ENCODE peak calls at places on chromosomes 1 and 21, in four cellular contexts. Q is A549, Y is GM12878, F is IMR-90. X is an unnamed sample.
A peak's percentile ranks its signal among the peaks of the same experiment; 100 is the strongest.

GRCh38 chr1:47774986-47775834 is 222.0 kb downstream of the TRABD2B start:
- DNase-seq in Y (no peak), F (no peak), Q (no peak), X (no peak)

GRCh38 chr21:41816583-41817165 is 49.8 kb upstream of the RIPK4 start:
- DNase-seq in F (peak; percentile 46), Q (peak; percentile 19), Y (no peak), X (peak; percentile 80)

GRCh38 chr1:15207031-15207828 is 39.8 kb upstream of the FHAD1 start:
- DNase-seq in F (no peak), Y (no peak), Q (no peak), X (no peak)

GRCh38 chr1:149879556-149879955 is 19.8 kb upstream of the BOLA1 start:
- DNase-seq in Q (no peak), Y (no peak), F (no peak), X (no peak)

GRCh38 chr1:35809156-35810095 is 1.6 kb downstream of the AGO4 start:
- DNase-seq in Y (no peak), Q (no peak), F (no peak), X (no peak)

GRCh38 chr1:36874271-36875017 is 159.9 kb downstream of the GRIK3 start:
- DNase-seq in Y (no peak), Q (no peak), F (no peak), X (no peak)

GRCh38 chr1:54370287-54371003 is 35.7 kb downstream of the SSBP3 start:
- DNase-seq in Q (no peak), Y (no peak), F (no peak), X (no peak)

GRCh38 chr1:39733161-39733560 is 5.5 kb upstream of the PPIE start:
- DNase-seq in F (peak; percentile 33), Y (no peak), Q (no peak), X (no peak)

GRCh38 chr1:9362488-9362887 is 69.8 kb downstream of the SPSB1 start:
- DNase-seq in Y (no peak), F (no peak), Q (no peak), X (no peak)

DNA sequence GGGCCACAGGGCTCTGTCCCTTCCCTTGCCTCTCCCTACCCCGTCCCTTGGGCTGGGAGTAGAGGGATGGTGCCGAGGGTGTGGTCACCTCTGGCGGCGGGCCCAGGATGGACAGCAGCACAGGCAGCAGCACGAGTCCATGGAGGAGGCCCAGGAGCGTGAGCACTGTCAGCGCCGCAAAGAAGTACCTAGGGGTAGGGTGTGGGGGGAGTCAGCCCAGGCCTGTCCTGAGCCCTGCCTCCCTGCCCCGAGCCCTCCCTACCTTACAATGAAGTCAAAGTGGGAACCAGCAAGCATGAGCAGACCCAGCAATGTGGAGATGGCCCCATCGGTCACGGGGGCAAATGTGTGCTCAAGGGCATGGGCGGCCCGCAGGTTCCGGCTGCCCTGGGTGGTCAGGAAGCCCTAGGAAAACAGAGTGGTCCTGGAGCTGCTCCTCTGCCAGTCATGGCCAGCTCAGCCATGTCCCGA is 14.7 kb downstream of the BTBD19 start:
- DNase-seq in F (no peak), Y (no peak), Q (no peak), X (no peak)
- TF ChIP-seq RCOR1 in F (no peak), Y (no peak), Q (no peak), X (no peak)

DNA sequence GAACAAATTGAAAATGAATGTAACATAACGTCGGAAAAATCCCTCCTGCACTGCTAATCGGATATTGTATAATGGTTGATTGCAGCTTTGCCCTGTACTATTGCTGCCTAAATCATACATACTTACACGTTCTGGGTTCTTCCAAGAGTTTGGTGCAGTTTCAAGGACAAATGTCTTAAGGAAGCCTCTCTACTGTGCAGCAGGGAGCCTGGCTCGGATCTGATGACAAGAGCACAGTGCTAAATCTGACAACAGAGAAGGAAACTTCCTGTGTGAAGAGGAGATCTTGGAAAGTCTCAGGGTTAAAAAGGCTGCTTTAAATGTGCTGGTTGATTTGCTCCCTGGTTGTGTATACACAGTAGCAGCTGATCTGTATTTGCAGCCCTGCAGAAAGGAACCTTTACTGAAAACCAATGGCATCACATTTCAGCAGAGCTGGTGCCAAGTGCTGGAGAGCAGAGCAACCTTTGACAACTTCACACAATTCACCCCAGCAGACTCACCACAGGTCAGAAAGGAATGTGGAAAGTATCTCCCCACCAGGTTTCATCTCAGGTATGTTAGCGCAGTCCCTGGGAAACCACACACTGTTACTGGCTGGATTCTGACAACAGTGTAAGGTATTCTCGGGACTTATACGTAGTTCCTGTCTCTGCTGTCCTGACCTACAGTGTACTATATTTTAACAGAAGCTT is 354.9 kb upstream of the ESRRG start:
- DNase-seq in F (peak; percentile 20), Q (no peak), Y (no peak), X (no peak)
- TF ChIP-seq RCOR1 in F (no peak), Q (no peak), Y (no peak), X (no peak)

GRCh38 chr1:33255347-33256311 is 663 bp upstream of the ZNF362 start:
- DNase-seq in F (peak; percentile 15), Q (peak; percentile 80), Y (peak; percentile 23), X (no peak)
- TF ChIP-seq RCOR1 in F (no peak), Q (no peak), Y (no peak), X (no peak)

DNA sequence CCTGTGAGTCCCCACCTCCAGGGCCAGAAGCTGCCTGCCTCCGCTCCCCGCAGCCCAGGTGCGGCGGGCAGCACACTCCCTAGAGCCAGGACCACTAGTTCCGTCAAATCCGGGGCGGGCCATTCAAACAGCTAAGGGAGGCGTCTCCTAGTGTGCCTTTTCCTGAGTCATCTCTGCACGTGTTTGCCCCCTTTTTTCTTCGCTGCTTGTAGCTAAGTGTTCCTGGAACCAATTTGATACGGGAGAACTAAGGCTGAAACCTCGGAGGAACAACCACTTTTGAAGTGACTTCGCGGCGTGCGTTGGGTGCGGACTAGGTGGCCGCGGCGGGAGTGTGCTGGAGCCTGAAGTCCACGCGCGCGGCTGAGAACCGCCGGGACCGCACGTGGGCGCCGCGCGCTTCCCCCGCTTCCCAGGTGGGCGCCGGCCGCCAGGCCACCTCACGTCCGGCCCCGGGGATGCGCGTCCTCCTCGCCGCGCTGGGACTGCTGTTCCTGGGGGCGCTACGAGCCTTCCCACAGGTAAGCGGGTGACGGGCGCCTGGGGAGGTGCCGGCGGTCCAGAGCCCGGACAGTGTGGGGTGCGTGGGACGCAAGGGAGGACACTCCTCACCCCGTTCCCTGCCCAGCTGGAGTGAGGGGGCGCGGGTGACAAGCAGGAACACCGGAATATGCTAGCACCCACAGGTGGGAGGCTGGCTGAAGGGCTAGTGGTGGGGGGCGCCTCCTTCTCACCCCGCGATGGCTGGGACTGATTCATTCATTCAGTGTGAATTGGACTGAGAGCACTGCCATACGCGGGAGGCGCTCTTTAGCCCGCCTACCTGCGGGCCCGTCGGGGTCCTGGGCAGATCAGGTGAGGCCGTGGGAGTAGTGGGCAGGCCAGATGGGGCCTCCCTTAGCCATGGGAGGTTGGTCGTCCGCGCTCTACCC is at the start of gene TNFRSF8:
- DNase-seq in Q (no peak), F (peak; percentile 35), Y (no peak), X (peak; percentile 78)
- TF ChIP-seq RCOR1 in Q (no peak), F (no peak), Y (no peak), X (no peak)

GRCh38 chr1:31241321-31241720 is 1.6 kb upstream of the NKAIN1 start:
- DNase-seq in Y (no peak), Q (no peak), F (no peak), X (no peak)

GRCh38 chr1:31234870-31235269 is 4.8 kb downstream of the NKAIN1 start:
- DNase-seq in Q (no peak), Y (no peak), F (no peak), X (no peak)

GRCh38 chr1:31238612-31238985 is 1.1 kb downstream of the NKAIN1 start:
- DNase-seq in F (no peak), Y (no peak), Q (no peak), X (no peak)

GRCh38 chr1:31239653-31240241 is at the start of gene NKAIN1:
- DNase-seq in Q (no peak), Y (no peak), F (peak; percentile 18), X (peak; percentile 43)

GRCh38 chr1:31238986-31239613 is 587 bp downstream of the NKAIN1 start:
- DNase-seq in Y (no peak), F (no peak), Q (no peak), X (peak; percentile 34)
- TF ChIP-seq RCOR1 in Y (no peak), F (no peak), Q (no peak), X (no peak)

DNA sequence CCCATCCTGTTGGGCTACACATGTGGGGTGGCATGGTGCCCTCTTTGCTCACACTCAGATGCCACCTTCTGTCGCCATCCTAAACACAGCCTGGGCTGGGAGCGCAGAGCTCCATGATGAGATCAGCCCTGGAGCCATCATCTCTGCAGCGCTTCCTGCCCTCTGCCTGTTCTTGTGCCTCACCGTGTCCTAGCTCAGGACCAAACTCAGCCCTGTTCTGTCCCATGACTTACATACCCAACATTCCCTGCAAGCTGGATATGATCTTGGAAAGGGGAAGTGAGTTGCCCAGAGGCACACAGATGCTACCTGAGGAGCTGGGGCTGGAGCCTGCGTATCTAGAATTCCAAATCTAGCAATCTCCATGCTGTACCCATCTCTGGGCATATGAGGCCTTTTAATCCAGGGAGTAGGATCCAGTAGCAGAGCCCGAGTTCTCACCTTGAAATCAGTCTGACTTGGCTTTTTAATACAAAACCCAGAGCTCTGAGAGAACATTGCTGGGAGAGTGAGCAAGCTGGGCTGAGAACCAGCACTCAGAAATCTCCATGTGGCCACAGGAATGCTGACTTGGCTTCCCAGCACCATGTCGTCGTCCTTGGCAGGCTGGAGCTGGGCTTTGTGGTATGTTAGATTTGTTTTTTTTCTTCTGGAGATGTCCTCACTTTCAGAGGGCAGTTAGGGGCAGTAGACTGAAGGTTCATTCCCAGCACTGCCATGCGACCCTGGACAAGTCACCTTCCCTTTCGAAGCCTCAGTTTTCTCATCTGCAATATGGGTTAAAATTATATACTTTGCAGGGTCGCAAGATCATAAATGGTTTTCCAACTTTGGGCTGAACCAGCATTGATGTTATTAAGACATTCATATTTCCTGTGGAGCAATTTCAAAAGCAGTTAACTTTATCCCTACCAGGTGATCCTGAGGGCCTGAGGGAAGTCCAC is 2.6 kb downstream of the ALPL start:
- DNase-seq in Q (no peak), F (peak; percentile 96), Y (no peak), X (no peak)
- TF ChIP-seq RCOR1 in Q (no peak), F (peak; percentile 100), Y (no peak), X (no peak)

DNA sequence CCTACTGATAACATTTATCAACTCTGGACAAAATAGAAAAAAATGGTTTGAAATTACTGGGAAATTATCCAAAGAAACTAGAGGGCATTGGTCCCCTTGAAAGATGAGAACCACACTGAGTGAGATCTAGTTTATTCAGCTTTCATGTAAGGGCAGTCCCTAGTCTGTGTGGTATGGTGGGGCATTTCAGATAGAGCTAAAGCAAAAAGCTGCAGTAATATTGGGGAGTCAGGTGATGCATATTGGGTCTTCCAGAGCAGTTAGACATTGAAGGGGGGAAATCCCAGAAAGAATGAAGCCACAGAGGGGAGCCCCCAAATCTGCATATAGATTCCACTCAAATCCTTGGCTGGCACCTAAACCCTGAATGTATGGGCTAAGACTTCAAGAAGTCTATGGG is 347.7 kb upstream of the POU3F1 start:
- DNase-seq in F (no peak), Q (no peak), Y (no peak), X (no peak)
- TF ChIP-seq RCOR1 in F (no peak), Q (no peak), Y (no peak), X (no peak)

X was measured in K562.